ENCODE peak calls at places on chromosomes 12 and 14, in six cellular contexts. C is lung; N is hypothalamus; J is D341Med; R is stimulated activated CD4-positive, alpha-beta T cell treated with anti-CD3 and anti-CD28 coated beads, TNF-alpha, amount 100 ng/mL, for 48 hours; V is AG08396. G is an unnamed sample.

GRCh38 chr12:47078733-47079364 is 572 bp upstream of the PCED1B start:
- DNase-seq in C (no peak), N (no peak), J (peak; percentile 30), R (peak; percentile 17), V (no peak), G (peak; percentile 31)

GRCh38 chr12:100799770-100800169 is 5.2 kb downstream of the ANO4 start:
- DNase-seq in C (no peak), N (no peak), J (no peak), R (no peak), V (peak; percentile 49), G (no peak)

GRCh38 chr12:127813147-127813546 is 453.8 kb upstream of the TMEM132C start:
- DNase-seq in C (no peak), N (no peak), J (no peak), R (no peak), V (no peak), G (no peak)

GRCh38 chr14:51236314-51236713 is 3.7 kb upstream of the TMX1 start:
- DNase-seq in C (no peak), N (no peak), J (no peak), R (no peak), V (no peak), G (no peak)

GRCh38 chr14:79749051-79749450 is 462.3 kb downstream of the DIO2 start:
- DNase-seq in C (no peak), N (no peak), J (no peak), R (no peak), V (no peak), G (no peak)

GRCh38 chr12:122062832-122063690 is 15.5 kb upstream of the MLXIP start:
- DNase-seq in C (no peak), N (peak; percentile 24), J (peak; percentile 24), R (no peak), V (peak; percentile 60), G (peak; percentile 68)

GRCh38 chr12:98401427-98401826 is 114.0 kb upstream of the TMPO start:
- DNase-seq in C (no peak), N (no peak), J (no peak), R (no peak), V (no peak), G (no peak)

GRCh38 chr12:24573621-24574020 is 375.3 kb downstream of the BCAT1 start:
- DNase-seq in C (no peak), N (no peak), J (no peak), R (no peak), V (no peak), G (no peak)

GRCh38 chr12:10069099-10069498 is 29.7 kb downstream of the CLEC1A start:
- DNase-seq in C (no peak), N (no peak), J (no peak), R (no peak), V (no peak), G (no peak)

GRCh38 chr14:76653875-76654572 is 107.2 kb upstream of the VASH1 start:
- DNase-seq in C (no peak), N (no peak), J (no peak), R (no peak), V (no peak), G (no peak)

GRCh38 chr12:6273931-6274687 is 36.4 kb upstream of the PLEKHG6 start:
- DNase-seq in C (no peak), N (no peak), J (peak; percentile 18), R (no peak), V (no peak), G (no peak)

GRCh38 chr12:70553391-70553859 is 83.8 kb downstream of the PTPRB start:
- DNase-seq in C (no peak), N (no peak), J (no peak), R (no peak), V (no peak), G (no peak)

GRCh38 chr14:64114166-64114565 is 180.0 kb downstream of the ESR2 start:
- DNase-seq in C (no peak), N (no peak), J (peak; percentile 82), R (no peak), V (no peak), G (no peak)

G was measured in H54.